ENCODE peak calls at places on chromosomes 5 and 9, in eight cellular contexts. B is NB4; D is uterus; M is MV-4-11; H is T-cell; C is CD4-positive, CD25-positive, alpha-beta regulatory T cell; O is psoas muscle; P is activated naive CD4-positive, alpha-beta T cell. U is an unnamed sample.

GRCh38 chr5:162163663-162164062 is 96.1 kb downstream of the GABRG2 start:
- DNase-seq in B (no peak), D (no peak), M (no peak), H (no peak), C (no peak), O (no peak), P (no peak), U (no peak)

GRCh38 chr5:128487041-128487440 is 51.0 kb downstream of the FBN2 start:
- DNase-seq in B (no peak), D (no peak), M (no peak), H (no peak), C (no peak), O (no peak), P (no peak), U (no peak)

GRCh38 chr9:76155361-76155760 is 238.9 kb downstream of the RFK start:
- DNase-seq in B (no peak), D (no peak), M (no peak), H (no peak), C (no peak), O (no peak), P (no peak), U (no peak)

GRCh38 chr9:37187713-37188439 is 67.5 kb downstream of the ZCCHC7 start:
- DNase-seq in B (peak; percentile 40), D (no peak), M (peak; percentile 85), H (no peak), C (no peak), O (no peak), P (no peak), U (no peak)

GRCh38 chr5:88715503-88715902 is 167.5 kb downstream of the MEF2C start:
- DNase-seq in B (no peak), D (no peak), M (no peak), H (no peak), C (no peak), O (no peak), P (no peak), U (no peak)

GRCh38 chr9:87857948-87858335 is 24.7 kb upstream of the SPATA31E1 start:
- DNase-seq in B (no peak), D (no peak), M (no peak), H (no peak), C (no peak), O (no peak), P (no peak), U (no peak)

GRCh38 chr9:134291961-134292871 is 34.0 kb upstream of the RXRA start:
- DNase-seq in B (no peak), D (no peak), M (no peak), H (no peak), C (no peak), O (peak; percentile 46), P (no peak), U (no peak)

GRCh38 chr5:114391321-114391720 is 29.5 kb downstream of the KCNN2 start:
- DNase-seq in B (no peak), D (no peak), M (peak; percentile 54), H (no peak), C (no peak), O (no peak), P (no peak), U (no peak)

GRCh38 chr9:21082671-21083070 is 4.9 kb upstream of the IFNB1 start:
- DNase-seq in B (peak; percentile 71), D (no peak), M (no peak), H (no peak), C (no peak), O (no peak), P (no peak), U (no peak)

U was measured in epithelial cell of prostate.